ENCODE peak calls at places on chromosomes 6 and 20, in six cellular contexts. Q is activated gamma-delta T cell; U is H1; G is HL-60; E is ACHN; B is activated CD4-positive, alpha-beta T cell treated with anti-CD3 and anti-CD28 coated beads, Interleukin-2, amount 10 ng/mL, durations not matched to agents 7 days and 5 days. H is an unnamed sample.

GRCh38 chr6:148570456-148570855 is 176.4 kb upstream of the UST start:
- DNase-seq in Q (no peak), U (no peak), G (no peak), E (no peak), B (no peak), H (no peak)

GRCh38 chr6:75296811-75297779 is 12.5 kb upstream of the TMEM30A start:
- DNase-seq in Q (no peak), U (no peak), G (no peak), E (peak), B (peak), H (peak)

GRCh38 chr6:157607317-157608109 is 215.5 kb upstream of the SNX9 start:
- DNase-seq in Q (no peak), U (no peak), G (peak), E (no peak), B (no peak), H (no peak)

GRCh38 chr20:34075647-34076046 is 36.4 kb downstream of the EIF2S2 start:
- DNase-seq in Q (no peak), U (peak), G (no peak), E (no peak), B (no peak), H (no peak)

GRCh38 chr6:30770164-30770563 is 25.8 kb upstream of the IER3 start:
- DNase-seq in Q (no peak), U (no peak), G (no peak), E (no peak), B (no peak), H (no peak)

GRCh38 chr6:86723131-86723530 is 214.2 kb upstream of the HTR1E start:
- DNase-seq in Q (no peak), U (no peak), G (no peak), E (no peak), B (no peak), H (no peak)

GRCh38 chr6:15148356-15149058 is 97.4 kb upstream of the JARID2 start:
- DNase-seq in Q (no peak), U (no peak), G (no peak), E (no peak), B (no peak), H (no peak)

GRCh38 chr20:10674684-10675455 is 1.1 kb upstream of the JAG1 start:
- DNase-seq in Q (no peak), U (peak), G (peak), E (peak), B (peak), H (no peak)

GRCh38 chr20:22575087-22575721 is 9.2 kb downstream of the FOXA2 start:
- DNase-seq in Q (no peak), U (peak), G (no peak), E (no peak), B (no peak), H (no peak)

GRCh38 chr6:93849857-93850256 is 430.5 kb upstream of the EPHA7 start:
- DNase-seq in Q (no peak), U (no peak), G (no peak), E (no peak), B (no peak), H (no peak)

GRCh38 chr6:30555428-30556005 is 772 bp downstream of the GNL1 start:
- DNase-seq in Q (peak), U (peak), G (no peak), E (no peak), B (no peak), H (no peak)

GRCh38 chr6:38352636-38353035 is 287.1 kb downstream of the BTBD9 start:
- DNase-seq in Q (no peak), U (no peak), G (no peak), E (no peak), B (no peak), H (no peak)